ENCODE peak calls at places on chromosomes 7 and 10, in four cellular contexts. Z is AG09309, X is epithelial cell of esophagus, G is BE2C. E is an unnamed sample.

GRCh38 chr7:148260605-148261004 is 330.0 kb upstream of the C7orf33 start:
- DNase-seq in Z (no peak), G (no peak), X (no peak), E (no peak)

GRCh38 chr7:102892631-102893278 is 20.0 kb upstream of the LRRC17 start:
- DNase-seq in G (no peak), Z (no peak), X (no peak), E (no peak)

GRCh38 chr7:122217125-122217524 is 73.1 kb upstream of the AASS start:
- DNase-seq in X (peak), Z (no peak), G (no peak), E (no peak)

GRCh38 chr7:71504697-71505441 is 372.9 kb downstream of the GALNT17 start:
- DNase-seq in X (no peak), G (no peak), Z (no peak), E (no peak)

GRCh38 chr10:109958059-109958458 is 34.7 kb upstream of the XPNPEP1 start:
- DNase-seq in X (peak), Z (no peak), G (no peak), E (no peak)

GRCh38 chr10:27240212-27240890 is at the start of gene ACBD5:
- DNase-seq in Z (peak), X (peak), G (peak), E (peak)

GRCh38 chr7:141593134-141593533 is 41.9 kb downstream of the AGK start:
- DNase-seq in Z (no peak), G (peak), X (peak), E (peak)

GRCh38 chr7:651032-651728 is 75.3 kb upstream of the DNAAF5 start:
- DNase-seq in Z (no peak), X (no peak), G (no peak), E (no peak)

GRCh38 chr7:41763626-41764025 is 60.7 kb upstream of the INHBA start:
- DNase-seq in G (no peak), X (no peak), Z (no peak), E (no peak)

GRCh38 chr10:75432176-75432575 is 752 bp downstream of the LRMDA start:
- DNase-seq in Z (no peak), X (no peak), G (peak), E (no peak)
- H3K4me3 ChIP-seq in Z (no peak), X (no peak), G (no peak), E (no peak)

DNA sequence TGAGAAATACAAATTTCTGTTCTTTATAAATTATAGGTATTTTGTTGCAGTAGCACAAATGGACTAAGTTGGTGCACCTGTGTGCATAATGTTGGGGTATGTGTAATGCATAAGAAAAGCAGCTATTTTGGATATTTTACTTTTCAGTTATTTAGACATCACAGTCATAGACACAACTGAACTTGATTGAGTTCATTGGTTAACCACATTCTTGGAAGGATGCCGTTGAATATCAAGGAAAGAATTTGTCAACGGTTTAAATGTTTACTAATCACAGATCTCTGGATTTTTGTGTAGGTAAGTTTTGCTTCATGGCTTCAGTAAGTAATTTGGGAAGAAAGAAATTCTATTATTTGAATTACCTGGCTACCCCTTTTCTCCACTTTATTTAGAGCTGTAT is 4.1 kb downstream of the OTUD1 start:
- DNase-seq in Z (no peak), X (no peak), G (no peak), E (no peak)
- H3K4me3 ChIP-seq in Z (no peak), X (peak), G (no peak), E (no peak)

GRCh38 chr7:105024734-105025133 is 10.7 kb downstream of the KMT2E start:
- DNase-seq in Z (no peak), X (peak), G (no peak), E (peak)

GRCh38 chr7:105022458-105022857 is 8.5 kb downstream of the KMT2E start:
- DNase-seq in Z (no peak), G (no peak), X (no peak), E (no peak)

GRCh38 chr7:105017263-105018051 is 3.5 kb downstream of the KMT2E start:
- DNase-seq in X (no peak), G (no peak), Z (no peak), E (no peak)

GRCh38 chr7:105019269-105019668 is 5.3 kb downstream of the KMT2E start:
- DNase-seq in X (no peak), Z (no peak), G (no peak), E (no peak)

GRCh38 chr7:105020926-105021325 is 6.9 kb downstream of the KMT2E start:
- DNase-seq in G (no peak), X (no peak), Z (no peak), E (no peak)
- H3K4me3 ChIP-seq in G (no peak), X (no peak), Z (no peak), E (no peak)

DNA sequence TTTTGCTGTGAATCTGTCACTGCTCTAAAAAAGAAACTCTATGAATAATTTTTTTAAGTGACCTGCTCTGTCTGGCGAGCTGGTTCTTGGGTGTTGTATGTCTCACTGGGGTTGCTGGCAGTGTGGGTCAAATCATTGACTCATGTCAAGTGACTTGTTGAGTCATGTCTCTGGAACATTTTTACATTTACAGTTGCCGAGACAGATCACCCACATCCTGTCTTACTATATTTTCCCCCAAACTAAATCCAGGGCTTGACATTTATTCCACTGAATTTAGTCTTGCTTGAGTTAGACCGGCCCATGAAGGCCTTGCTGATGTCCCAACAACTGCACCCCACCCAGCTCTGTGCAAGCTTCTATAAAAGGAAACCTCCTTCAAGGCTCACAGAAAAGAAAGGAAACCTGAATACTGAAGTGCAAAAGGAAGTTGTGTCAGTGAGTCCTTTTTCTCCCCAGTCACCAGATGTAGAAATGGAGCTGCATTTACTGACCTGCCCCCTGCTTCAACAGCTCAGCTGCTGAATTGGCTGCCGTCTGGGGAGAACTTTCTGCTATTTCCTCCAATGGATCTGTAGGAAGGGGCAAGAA is 290.4 kb downstream of the TNS3 start:
- DNase-seq in X (peak), Z (peak), G (no peak), E (peak)
- H3K4me3 ChIP-seq in X (no peak), Z (no peak), G (no peak), E (no peak)

GRCh38 chr10:99994801-99995200 is 14.9 kb downstream of the DNMBP start:
- DNase-seq in G (no peak), Z (no peak), X (no peak), E (no peak)

GRCh38 chr10:99993994-99994689 is 15.6 kb downstream of the DNMBP start:
- DNase-seq in X (peak), G (no peak), Z (no peak), E (peak)

GRCh38 chr10:99995713-99996112 is 14.0 kb downstream of the DNMBP start:
- DNase-seq in X (no peak), Z (no peak), G (no peak), E (no peak)

GRCh38 chr10:99999319-100000108 is 10.2 kb downstream of the DNMBP start:
- DNase-seq in Z (no peak), G (no peak), X (no peak), E (no peak)

DNA sequence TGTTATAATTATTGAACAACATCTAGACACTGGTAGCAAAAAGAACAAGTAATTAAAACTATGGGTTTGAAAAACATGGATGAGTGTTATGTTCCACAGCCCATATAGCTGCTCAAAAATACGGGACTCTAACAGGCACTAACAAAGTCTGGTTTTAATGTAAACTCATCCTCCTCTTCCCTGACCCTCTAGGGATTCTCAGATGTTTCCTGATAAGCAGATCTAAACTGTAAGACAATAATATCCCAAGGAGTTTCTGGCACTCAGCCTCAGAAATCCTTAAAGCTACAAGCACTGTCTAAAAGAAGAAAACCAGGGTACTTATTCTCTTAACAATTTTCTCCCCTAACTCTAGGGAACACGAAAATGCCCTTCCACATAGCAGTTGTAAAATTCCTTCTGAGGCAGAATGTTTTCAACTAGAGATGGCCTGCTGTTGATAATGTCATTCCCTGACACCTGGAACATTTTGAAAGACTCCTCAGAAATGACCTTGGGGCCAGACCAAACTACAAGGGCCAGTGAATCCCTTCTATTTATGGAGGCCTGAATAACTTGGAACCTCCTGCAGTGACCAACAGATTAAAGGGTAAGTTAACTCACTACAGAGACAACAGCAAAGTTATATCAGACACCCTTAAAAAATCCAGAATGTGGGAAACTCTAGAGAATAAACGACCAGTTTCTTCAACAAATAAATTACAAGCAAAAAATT is 12.7 kb downstream of the DNMBP start:
- DNase-seq in X (no peak), Z (no peak), G (no peak), E (no peak)
- H3K4me3 ChIP-seq in X (no peak), Z (no peak), G (no peak), E (no peak)

GRCh38 chr10:15720635-15721310 is 1.1 kb upstream of the ITGA8 start:
- DNase-seq in Z (no peak), X (no peak), G (no peak), E (no peak)

GRCh38 chr10:15719899-15720634 is at the start of gene ITGA8:
- DNase-seq in Z (no peak), X (no peak), G (peak), E (no peak)

GRCh38 chr10:15719062-15719898 is 442 bp downstream of the ITGA8 start:
- DNase-seq in Z (no peak), G (peak), X (no peak), E (no peak)

GRCh38 chr10:15715619-15716227 is 4.0 kb downstream of the ITGA8 start:
- DNase-seq in X (peak), Z (no peak), G (peak), E (no peak)

GRCh38 chr10:15718495-15719061 is 1.1 kb downstream of the ITGA8 start:
- DNase-seq in X (no peak), Z (no peak), G (peak), E (no peak)
- H3K4me3 ChIP-seq in X (no peak), Z (peak), G (no peak), E (no peak)

GRCh38 chr7:140518370-140519006 is 39.2 kb upstream of the MKRN1 start:
- DNase-seq in Z (no peak), X (no peak), G (no peak), E (no peak)
- H3K4me3 ChIP-seq in Z (no peak), X (no peak), G (no peak), E (no peak)

GRCh38 chr7:105599551-105599950 is 18.3 kb upstream of the EFCAB10 start:
- DNase-seq in X (no peak), G (no peak), Z (no peak), E (no peak)

GRCh38 chr7:105596866-105597265 is 15.6 kb upstream of the EFCAB10 start:
- DNase-seq in G (no peak), X (no peak), Z (no peak), E (no peak)

GRCh38 chr7:105600720-105601550 is 19.6 kb upstream of the EFCAB10 start:
- DNase-seq in G (no peak), Z (no peak), X (peak), E (no peak)

GRCh38 chr7:105602325-105603305 is 21.3 kb upstream of the EFCAB10 start:
- DNase-seq in G (no peak), Z (peak), X (no peak), E (peak)
- H3K4me3 ChIP-seq in G (no peak), Z (no peak), X (no peak), E (no peak)

E was measured in skeletal muscle cell.